ENCODE peak calls at places on chromosome X, in seven cellular contexts. G, J, B, N, I, H and Q are unnamed samples.

GRCh38 chrX:98141466-98141865 is 1257.8 kb downstream of the RPA4 start:
- DNase-seq in G (no peak), J (no peak), B (no peak), I (no peak), H (no peak), N (no peak), Q (no peak)

GRCh38 chrX:97200454-97200853 is 316.7 kb downstream of the RPA4 start:
- DNase-seq in I (no peak), N (no peak), H (no peak), B (no peak), G (no peak), J (no peak), Q (no peak)

GRCh38 chrX:131895002-131895401 is 128.1 kb upstream of the STK26 start:
- DNase-seq in N (no peak), B (no peak), I (no peak), H (no peak), G (no peak), J (no peak), Q (no peak)

GRCh38 chrX:138890491-138890890 is 179.0 kb upstream of the FGF13 start:
- DNase-seq in G (no peak), J (no peak), H (no peak), B (no peak), N (no peak), I (no peak), Q (no peak)

GRCh38 chrX:151723156-151723760 is 7.4 kb downstream of the FATE1 start:
- DNase-seq in H (no peak), G (no peak), I (no peak), J (no peak), B (no peak), N (no peak), Q (no peak)

GRCh38 chrX:39996561-39996960 is 101.2 kb downstream of the BCOR start:
- DNase-seq in I (no peak), B (no peak), G (no peak), N (no peak), H (no peak), J (no peak), Q (no peak)

GRCh38 chrX:154019061-154019621 is 561 bp downstream of the IRAK1 start:
- DNase-seq in B (no peak), H (no peak), I (no peak), G (no peak), N (no peak), J (no peak), Q (peak; percentile 21)

GRCh38 chrX:12352922-12353321 is 214.6 kb downstream of the FRMPD4 start:
- DNase-seq in N (no peak), I (no peak), J (no peak), H (no peak), B (no peak), G (no peak), Q (no peak)

GRCh38 chrX:49155243-49155899 is 7.2 kb upstream of the MAGIX start:
- DNase-seq in J (no peak), H (no peak), G (peak; percentile 55), B (peak; percentile 60), I (no peak), N (no peak), Q (peak; percentile 73)

GRCh38 chrX:31658360-31658759 is 586.5 kb upstream of the FTHL17 start:
- DNase-seq in B (no peak), H (no peak), J (no peak), G (no peak), N (no peak), I (peak; percentile 1), Q (no peak)

GRCh38 chrX:83416273-83416672 is 91.8 kb upstream of the POU3F4 start:
- DNase-seq in H (no peak), G (no peak), N (no peak), B (no peak), I (no peak), J (no peak), Q (no peak)

GRCh38 chrX:123860506-123860840 is 620 bp downstream of the XIAP start:
- DNase-seq in H (no peak), G (peak; percentile 38), B (peak; percentile 36), J (peak; percentile 21), N (no peak), I (peak; percentile 29), Q (peak; percentile 62)

GRCh38 chrX:5852941-5853340 is 375.7 kb downstream of the NLGN4X start:
- DNase-seq in G (no peak), B (no peak), J (no peak), I (no peak), N (no peak), H (no peak), Q (no peak)

GRCh38 chrX:130105226-130105625 is 5.1 kb downstream of the ELF4 start:
- DNase-seq in H (no peak), N (no peak), B (no peak), J (no peak), I (no peak), G (no peak), Q (no peak)

GRCh38 chrX:104351173-104351769 is 96.5 kb upstream of the ESX1 start:
- DNase-seq in H (no peak), J (no peak), N (no peak), I (no peak), G (no peak), B (peak; percentile 44), Q (no peak)

GRCh38 chrX:70219938-70220764 is 14.3 kb upstream of the AWAT1 start:
- DNase-seq in H (no peak), N (no peak), I (peak; percentile 80), B (peak; percentile 64), G (no peak), J (no peak), Q (peak; percentile 25)

GRCh38 chrX:153598541-153599191 is at the start of gene CCNQ:
- DNase-seq in H (no peak), I (no peak), J (no peak), G (peak; percentile 30), B (no peak), N (no peak), Q (peak; percentile 36)

GRCh38 chrX:71998836-71999509 is 88.3 kb downstream of the NHSL2 start:
- DNase-seq in B (peak; percentile 46), H (no peak), I (peak; percentile 12), N (no peak), J (no peak), G (peak; percentile 38), Q (no peak)

GRCh38 chrX:130196453-130196852 is 24.7 kb downstream of the RAB33A start:
- DNase-seq in I (no peak), B (no peak), J (no peak), N (no peak), H (no peak), G (no peak), Q (no peak)

GRCh38 chrX:46882266-46882665 is 30.0 kb upstream of the JADE3 start:
- DNase-seq in G (no peak), N (no peak), I (no peak), J (no peak), H (no peak), B (no peak), Q (no peak)

GRCh38 chrX:116384406-116384805 is 52.0 kb upstream of the SLC6A14 start:
- DNase-seq in G (no peak), J (no peak), B (no peak), I (no peak), N (no peak), H (no peak), Q (no peak)

GRCh38 chrX:45755719-45756118 is 555.0 kb upstream of the DIPK2B start:
- DNase-seq in G (no peak), H (no peak), B (no peak), N (no peak), J (no peak), I (no peak), Q (no peak)
- H3K27ac ChIP-seq in G (no peak overlapping the region), H (no peak overlapping the region), B (peak overlapping the region; percentile 40), N (no peak overlapping the region), J (no peak overlapping the region), I (no peak overlapping the region), Q (no peak overlapping the region)

DNA sequence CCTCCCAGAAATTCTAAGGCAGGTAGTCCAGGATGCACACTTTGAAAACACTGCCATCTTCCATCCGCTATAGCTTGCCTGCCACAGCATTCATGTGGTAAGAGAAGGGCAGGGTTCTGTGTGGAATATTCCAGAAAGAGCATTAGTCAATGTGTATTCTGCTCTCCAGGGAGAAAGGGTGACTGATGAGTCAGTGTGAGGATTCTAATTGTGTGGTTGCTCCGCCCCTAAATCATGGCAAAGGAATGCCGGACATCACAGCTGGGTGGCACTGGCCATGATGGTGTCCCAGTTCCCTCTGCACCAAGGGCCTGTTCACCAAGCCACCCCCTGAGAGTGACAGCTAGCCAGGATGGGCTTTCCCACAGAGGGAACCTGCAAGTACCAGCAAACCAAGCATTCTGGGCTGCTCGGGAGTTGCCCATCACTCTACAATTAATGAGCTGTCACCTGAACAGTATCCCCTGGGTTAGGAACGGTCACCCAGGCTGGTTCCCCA is 9.5 kb downstream of the IDS start:
- DNase-seq in G (no peak), N (no peak), I (peak; percentile 44), B (peak; percentile 69), H (no peak), J (no peak), Q (no peak)
- TF ChIP-seq EP300 in G (no peak), N (no peak), I (peak; percentile 10), B (no peak), H (no peak), J (no peak), Q (no peak)

GRCh38 chrX:42375080-42375479 is 402.9 kb downstream of the PPP1R2C start:
- DNase-seq in B (no peak), G (no peak), J (no peak), I (peak; percentile 39), H (no peak), N (no peak), Q (no peak)

DNA sequence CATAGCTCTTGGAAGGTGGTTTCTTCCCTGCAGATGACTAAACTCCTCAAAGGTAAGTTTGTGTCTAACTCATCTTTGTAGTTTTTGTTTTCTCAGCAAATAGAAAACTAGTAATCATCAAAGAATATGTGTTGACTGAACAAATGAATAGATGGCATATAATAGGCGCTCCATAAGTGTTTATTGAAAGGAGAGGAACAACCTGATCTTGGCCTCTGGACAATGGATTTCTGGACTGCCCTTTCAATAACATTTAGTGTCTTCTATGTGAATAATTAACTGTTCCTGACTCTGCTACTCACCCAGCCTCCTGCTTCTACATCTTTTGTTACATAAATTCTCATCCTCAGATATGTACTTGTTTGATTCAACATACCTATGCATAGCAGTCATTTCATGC is 399.1 kb downstream of the PPP1R2C start:
- DNase-seq in J (no peak), I (no peak), B (no peak), N (no peak), G (no peak), H (no peak), Q (no peak)
- TF ChIP-seq POLR2A in J (no peak), I (no peak), B (no peak), N (no peak), G (no peak), H (no peak), Q (no peak)

GRCh38 chrX:41516995-41517660 is 70.0 kb downstream of the NYX start:
- DNase-seq in J (no peak), B (no peak), H (no peak), N (no peak), G (no peak), I (no peak), Q (no peak)

GRCh38 chrX:41515376-41515775 is 68.2 kb downstream of the NYX start:
- DNase-seq in J (no peak), B (no peak), H (no peak), I (no peak), N (no peak), G (no peak), Q (no peak)

GRCh38 chrX:41514179-41514578 is 67.0 kb downstream of the NYX start:
- DNase-seq in H (no peak), N (no peak), B (no peak), J (no peak), G (no peak), I (no peak), Q (no peak)

GRCh38 chrX:41507899-41508298 is 60.8 kb downstream of the NYX start:
- DNase-seq in B (no peak), I (no peak), G (no peak), J (no peak), N (no peak), H (no peak), Q (no peak)

GRCh38 chrX:41512394-41512793 is 65.3 kb downstream of the NYX start:
- DNase-seq in G (no peak), I (no peak), J (peak; percentile 49), N (no peak), B (no peak), H (no peak), Q (no peak)
- H3K27ac ChIP-seq in G (no peak overlapping the region), I (no peak overlapping the region), J (no peak overlapping the region), N (no peak overlapping the region), B (no peak overlapping the region), H (no peak overlapping the region), Q (no peak overlapping the region)